ENCODE peak calls at places on chromosomes 12 and 14, in four cellular contexts. Z is heart left ventricle, R is NCI-H524, E is T-helper 2 cell. K is an unnamed sample.

GRCh38 chr14:21521526-21521925 is 4.6 kb downstream of the SALL2 start:
- DNase-seq in E (no peak), Z (no peak), R (no peak), K (no peak)

GRCh38 chr12:113302466-113302865 is 32.4 kb downstream of the SLC8B1 start:
- DNase-seq in R (no peak), Z (no peak), E (no peak), K (no peak)

GRCh38 chr12:23533295-23533694 is 416.2 kb downstream of the SOX5 start:
- DNase-seq in R (no peak), E (no peak), Z (no peak), K (no peak)

GRCh38 chr12:52228366-52228765 is 4.7 kb upstream of the KRT7 start:
- DNase-seq in Z (no peak), E (no peak), R (no peak), K (no peak)

GRCh38 chr12:2745655-2746054 is 49.1 kb upstream of the FKBP4 start:
- DNase-seq in Z (no peak), E (no peak), R (no peak), K (no peak)

GRCh38 chr12:64203036-64203435 is 19.1 kb downstream of the KICS2 start:
- DNase-seq in R (no peak), E (no peak), Z (no peak), K (no peak)

GRCh38 chr12:92394895-92395294 is 249.2 kb upstream of the BTG1 start:
- DNase-seq in E (no peak), Z (no peak), R (no peak), K (no peak)

GRCh38 chr12:53575502-53576264 is 50.5 kb downstream of the ATF7 start:
- DNase-seq in Z (no peak), E (no peak), R (no peak), K (no peak)

GRCh38 chr12:6376079-6376941 is 947 bp upstream of the SCNN1A start:
- DNase-seq in Z (peak), R (no peak), E (no peak), K (no peak)

GRCh38 chr14:72303930-72304329 is 371.7 kb downstream of the RGS6 start:
- DNase-seq in E (no peak), R (no peak), Z (no peak), K (no peak)

GRCh38 chr14:75437201-75438143 is 9.7 kb downstream of the JDP2 start:
- DNase-seq in R (peak), Z (no peak), E (no peak), K (no peak)

GRCh38 chr12:17818931-17819330 is 271.1 kb downstream of the RERGL start:
- DNase-seq in R (no peak), Z (no peak), E (no peak), K (no peak)

GRCh38 chr12:120235369-120236123 is 30.0 kb downstream of the PXN start:
- DNase-seq in R (peak), E (no peak), Z (peak), K (no peak)

GRCh38 chr12:121872546-121873223 is 14.0 kb upstream of the HPD start:
- DNase-seq in E (no peak), R (peak), Z (no peak), K (no peak)

GRCh38 chr12:100248886-100249285 is 18.0 kb downstream of the DEPDC4 start:
- DNase-seq in Z (no peak), R (no peak), E (no peak), K (no peak)

GRCh38 chr12:7905071-7905470 is 30.9 kb downstream of the SLC2A3 start:
- DNase-seq in Z (no peak), E (no peak), R (peak), K (no peak)

GRCh38 chr12:106985479-106985878 is 1.5 kb downstream of the MTERF2 start:
- DNase-seq in E (no peak), R (no peak), Z (no peak), K (peak)

GRCh38 chr14:90295870-90296516 is 35.7 kb downstream of the NRDE2 start:
- DNase-seq in Z (no peak), E (no peak), R (no peak), K (no peak)

GRCh38 chr14:51939727-51940126 is 49.6 kb upstream of the RTRAF start:
- DNase-seq in Z (no peak), R (no peak), E (no peak), K (no peak)

GRCh38 chr14:37599527-37600368 is 4.3 kb downstream of the TTC6 start:
- DNase-seq in E (no peak), R (peak), Z (no peak), K (peak)

GRCh38 chr14:23639891-23640523 is 3.8 kb downstream of the DHRS2 start:
- DNase-seq in R (no peak), Z (no peak), E (no peak), K (no peak)

GRCh38 chr12:83335748-83336147 is 649.0 kb downstream of the TMTC2 start:
- DNase-seq in E (no peak), R (no peak), Z (no peak), K (no peak)

GRCh38 chr12:81231574-81232368 is 153.9 kb downstream of the ACSS3 start:
- DNase-seq in E (no peak), R (no peak), Z (no peak), K (no peak)

GRCh38 chr14:61574514-61574807 is 120.9 kb upstream of the HIF1A start:
- DNase-seq in E (no peak), R (no peak), Z (no peak), K (no peak)

GRCh38 chr12:76038176-76038575 is 6.6 kb upstream of the PHLDA1 start:
- DNase-seq in Z (no peak), E (no peak), R (no peak), K (no peak)

GRCh38 chr14:23578560-23579310 is at the start of gene JPH4:
- DNase-seq in E (no peak), R (peak), Z (no peak), K (no peak)

GRCh38 chr12:1576410-1577240 is 17.8 kb downstream of the FBXL14 start:
- DNase-seq in R (peak), E (no peak), Z (peak), K (no peak)

GRCh38 chr14:53955671-53956426 is 776 bp downstream of the BMP4 start:
- DNase-seq in Z (peak), R (peak), E (no peak), K (peak)

GRCh38 chr12:19783547-19784444 is 344.5 kb downstream of the AEBP2 start:
- DNase-seq in E (no peak), Z (peak), R (peak), K (peak)

GRCh38 chr12:41992692-41993215 is 151.9 kb downstream of the GXYLT1 start:
- DNase-seq in Z (no peak), R (no peak), E (no peak), K (no peak)

GRCh38 chr12:24562761-24563392 is 386.0 kb downstream of the BCAT1 start:
- DNase-seq in Z (peak), R (peak), E (no peak), K (peak)